ENCODE peak calls at places on chromosomes 4 and X, in ten cellular contexts. N, T, A, X, P, H, R, F, Q and Z are unnamed samples.

GRCh38 chr4:128757712-128758111 is 51.8 kb upstream of the JADE1 start:
- DNase-seq in F (peak), H (no peak), Q (no peak), R (peak), P (peak), N (peak), T (no peak), A (no peak), X (no peak), Z (no peak)

GRCh38 chr4:113316879-113317278 is 267.4 kb downstream of the ANK2 start:
- DNase-seq in F (no peak), N (no peak), A (peak), X (no peak), R (no peak), Q (no peak), T (no peak), P (no peak), H (no peak), Z (no peak)

GRCh38 chrX:39063037-39063436 is 261.8 kb downstream of the MID1IP1 start:
- DNase-seq in N (no peak), A (no peak), H (peak), R (no peak), F (no peak), P (no peak), Q (no peak), X (no peak), T (no peak), Z (no peak)

GRCh38 chr4:112751447-112751846 is 114.5 kb downstream of the LARP7 start:
- DNase-seq in H (no peak), X (no peak), P (no peak), A (no peak), Q (no peak), F (peak), N (no peak), T (no peak), R (no peak), Z (no peak)

GRCh38 chr4:73621357-73621756 is 1.1 kb upstream of the RASSF6 start:
- DNase-seq in A (no peak), F (no peak), X (no peak), N (no peak), Q (no peak), T (no peak), H (no peak), P (no peak), R (no peak), Z (no peak)

GRCh38 chr4:7294176-7294756 is 101.9 kb downstream of the SORCS2 start:
- DNase-seq in P (no peak), X (no peak), H (no peak), T (no peak), N (no peak), F (no peak), Q (no peak), A (no peak), R (no peak), Z (no peak)

GRCh38 chrX:4572652-4573051 is 859.2 kb upstream of the PRKX start:
- DNase-seq in Q (no peak), H (no peak), A (peak), X (no peak), R (no peak), P (no peak), T (no peak), F (no peak), N (no peak), Z (no peak)

GRCh38 chr4:101155368-101155767 is 192.0 kb downstream of the PPP3CA start:
- DNase-seq in Q (no peak), F (no peak), X (peak), R (no peak), H (peak), P (peak), T (no peak), A (no peak), N (peak), Z (peak)

GRCh38 chr4:67751260-67751659 is 2.9 kb downstream of the GNRHR start:
- DNase-seq in X (peak), N (no peak), H (no peak), F (no peak), Q (no peak), T (no peak), P (no peak), A (no peak), R (no peak), Z (no peak)

GRCh38 chr4:13968723-13969122 is 341.2 kb upstream of the BOD1L1 start:
- DNase-seq in A (no peak), X (no peak), F (no peak), T (no peak), H (no peak), P (peak), R (no peak), N (peak), Q (no peak), Z (no peak)

GRCh38 chr4:18981234-18981615 is 959.7 kb upstream of the LCORL start:
- DNase-seq in Q (no peak), H (no peak), P (no peak), T (no peak), A (no peak), N (no peak), F (no peak), R (no peak), X (no peak), Z (no peak)

GRCh38 chrX:120380699-120381098 is 18.8 kb downstream of the ATP1B4 start:
- DNase-seq in R (no peak), F (peak), Q (peak), H (peak), T (peak), X (peak), A (no peak), N (peak), P (peak), Z (no peak)

GRCh38 chr4:152100378-152101201 is 339.8 kb upstream of the GATB start:
- DNase-seq in T (peak), A (no peak), R (no peak), Q (peak), H (no peak), X (peak), N (no peak), P (peak), F (no peak), Z (no peak)

GRCh38 chr4:140185725-140186124 is 31.7 kb upstream of the MAML3 start:
- DNase-seq in F (no peak), N (no peak), X (no peak), R (no peak), A (peak), T (no peak), H (no peak), Q (no peak), P (no peak), Z (no peak)

GRCh38 chrX:78595901-78596502 is 63.1 kb downstream of the RTL3 start:
- DNase-seq in H (peak), X (no peak), P (peak), F (peak), A (no peak), T (no peak), Q (peak), R (no peak), N (peak), Z (peak)

GRCh38 chrX:1093586-1094538 is 118.6 kb downstream of the CRLF2 start:
- DNase-seq in T (peak), F (no peak), X (no peak), P (no peak), H (no peak), N (no peak), A (no peak), Q (no peak), R (no peak), Z (no peak)

GRCh38 chr4:10971800-10972398 is 287.3 kb upstream of the CLNK start:
- DNase-seq in P (no peak), R (no peak), A (no peak), X (no peak), N (no peak), T (no peak), Q (no peak), H (no peak), F (no peak), Z (no peak)

GRCh38 chrX:68059469-68059868 is 373.8 kb downstream of the OPHN1 start:
- DNase-seq in P (peak), R (no peak), F (no peak), N (no peak), Q (peak), A (no peak), T (no peak), X (no peak), H (no peak), Z (no peak)

GRCh38 chr4:94561249-94562024 is 109.7 kb downstream of the PDLIM5 start:
- DNase-seq in T (no peak), N (peak), R (no peak), X (peak), Q (no peak), F (no peak), A (no peak), P (peak), H (no peak), Z (no peak)

GRCh38 chr4:8534129-8534528 is 46.1 kb upstream of the GPR78 start:
- DNase-seq in A (no peak), Q (peak), H (no peak), F (peak), T (no peak), X (peak), R (no peak), P (peak), N (peak), Z (no peak)

GRCh38 chrX:37302569-37302968 is 46.6 kb upstream of the PRRG1 start:
- DNase-seq in T (no peak), N (peak), F (peak), H (no peak), A (no peak), R (no peak), P (peak), Q (peak), X (no peak), Z (no peak)

GRCh38 chr4:114100288-114101031 is 121.0 kb upstream of the ARSJ start:
- DNase-seq in T (no peak), X (no peak), R (no peak), N (no peak), H (no peak), F (no peak), Q (no peak), A (no peak), P (no peak), Z (no peak)

GRCh38 chr4:83179205-83179604 is 64.7 kb upstream of the PLAC8 start:
- DNase-seq in Q (no peak), P (no peak), A (no peak), F (no peak), X (no peak), N (no peak), R (no peak), H (no peak), T (no peak), Z (no peak)

GRCh38 chr4:77031544-77031943 is 44.2 kb downstream of the CCNI start:
- DNase-seq in H (no peak), Q (no peak), N (no peak), P (no peak), X (no peak), A (no peak), R (no peak), F (no peak), T (no peak), Z (no peak)

GRCh38 chrX:70476934-70477733 is 32.5 kb downstream of the DLG3 start:
- DNase-seq in A (no peak), N (peak), R (peak), X (peak), F (peak), P (peak), T (no peak), H (peak), Q (no peak), Z (peak)

GRCh38 chr4:44446191-44446590 is 2.4 kb downstream of the KCTD8 start:
- DNase-seq in F (no peak), N (no peak), H (no peak), A (no peak), P (no peak), Q (no peak), R (no peak), X (no peak), T (no peak), Z (no peak)

GRCh38 chr4:41366911-41367517 is 110.3 kb downstream of the UCHL1 start:
- DNase-seq in N (no peak), H (no peak), Q (no peak), P (no peak), X (no peak), R (no peak), T (no peak), A (no peak), F (no peak), Z (no peak)

GRCh38 chr4:24419147-24420034 is 165.0 kb downstream of the DHX15 start:
- DNase-seq in T (peak), N (peak), R (peak), F (peak), Q (peak), H (peak), X (peak), A (no peak), P (peak), Z (peak)

GRCh38 chr4:159252491-159252890 is 149.6 kb downstream of the RAPGEF2 start:
- DNase-seq in H (no peak), P (no peak), A (no peak), R (no peak), Q (no peak), F (no peak), T (no peak), X (no peak), N (no peak), Z (no peak)

GRCh38 chr4:101669138-101669831 is 121.2 kb upstream of the BANK1 start:
- DNase-seq in T (no peak), Q (no peak), A (no peak), R (no peak), H (no peak), X (no peak), P (peak), F (no peak), N (no peak), Z (no peak)

GRCh38 chrX:51641421-51642021 is 22.8 kb upstream of the CENPVL3 start:
- DNase-seq in F (peak), T (no peak), H (peak), X (peak), P (peak), Q (peak), R (no peak), A (peak), N (peak), Z (peak)

GRCh38 chrX:70480660-70481018 is 36.0 kb downstream of the DLG3 start:
- DNase-seq in F (no peak), Q (no peak), N (peak), T (no peak), H (no peak), R (no peak), P (no peak), X (no peak), A (no peak), Z (no peak)

GRCh38 chr4:154277164-154277563 is 214.4 kb downstream of the DCHS2 start:
- DNase-seq in H (no peak), P (no peak), N (no peak), T (no peak), Q (no peak), X (no peak), R (no peak), F (peak), A (no peak), Z (no peak)